ENCODE peak calls at places on chromosomes 16 and 17, in nine cellular contexts. K, R, U, E, X, W, Y, P and H are unnamed samples.
A peak's percentile ranks its signal among the peaks of the same experiment; 100 is the strongest.

GRCh38 chr17:74190154-74190553 is 13.3 kb upstream of the RPL38 start:
- DNase-seq in P (no peak), X (no peak), R (no peak), W (peak; percentile 32), Y (peak; percentile 68), U (no peak), E (no peak), K (no peak), H (no peak)

GRCh38 chr17:78366109-78366848 is 6.4 kb upstream of the SOCS3 start:
- DNase-seq in Y (no peak), E (no peak), R (no peak), W (no peak), U (no peak), P (no peak), X (no peak), K (no peak), H (no peak)

GRCh38 chr17:17109896-17110295 is 67.6 kb downstream of the MPRIP start:
- DNase-seq in P (peak; percentile 39), W (no peak), K (no peak), U (no peak), R (peak; percentile 39), Y (no peak), E (peak; percentile 65), X (no peak), H (no peak)

GRCh38 chr17:60244656-60245055 is 94.9 kb downstream of the CA4 start:
- DNase-seq in R (no peak), U (no peak), K (no peak), Y (no peak), W (no peak), X (no peak), E (no peak), P (no peak), H (no peak)

GRCh38 chr17:77387891-77388290 is 247.1 kb downstream of the SEC14L1 start:
- DNase-seq in E (no peak), W (no peak), Y (no peak), P (no peak), U (no peak), X (no peak), K (no peak), R (no peak), H (no peak)

GRCh38 chr16:22007159-22007508 is 777 bp upstream of the MOSMO start:
- DNase-seq in R (no peak), U (no peak), W (no peak), P (no peak), K (no peak), X (no peak), E (no peak), Y (no peak), H (no peak)

GRCh38 chr17:704111-704864 is 10.4 kb downstream of the VPS53 start:
- DNase-seq in P (no peak), E (no peak), Y (no peak), U (no peak), R (no peak), K (no peak), X (peak; percentile 81), W (no peak), H (no peak)

GRCh38 chr17:50627782-50628601 is 6.7 kb upstream of the ABCC3 start:
- DNase-seq in X (peak; percentile 44), R (no peak), Y (no peak), K (no peak), U (no peak), P (no peak), E (peak; percentile 42), W (no peak), H (no peak)

GRCh38 chr17:199806-200603 is 18.6 kb upstream of the DOC2B start:
- DNase-seq in P (no peak), X (no peak), U (no peak), Y (no peak), W (no peak), E (no peak), K (no peak), R (no peak), H (no peak)

GRCh38 chr17:79619636-79620206 is 8.9 kb upstream of the RBFOX3 start:
- DNase-seq in X (no peak), W (no peak), K (no peak), P (no peak), E (no peak), R (no peak), U (no peak), Y (no peak), H (no peak)

GRCh38 chr17:9647014-9647413 is 1.7 kb downstream of the USP43 start:
- DNase-seq in K (no peak), E (no peak), X (no peak), Y (no peak), W (no peak), U (no peak), R (no peak), P (no peak), H (no peak)

GRCh38 chr16:85436636-85437160 is 176.4 kb upstream of the GSE1 start:
- DNase-seq in X (no peak), U (no peak), K (no peak), P (no peak), E (peak; percentile 57), Y (peak; percentile 44), R (no peak), W (peak; percentile 60), H (no peak)

DNA sequence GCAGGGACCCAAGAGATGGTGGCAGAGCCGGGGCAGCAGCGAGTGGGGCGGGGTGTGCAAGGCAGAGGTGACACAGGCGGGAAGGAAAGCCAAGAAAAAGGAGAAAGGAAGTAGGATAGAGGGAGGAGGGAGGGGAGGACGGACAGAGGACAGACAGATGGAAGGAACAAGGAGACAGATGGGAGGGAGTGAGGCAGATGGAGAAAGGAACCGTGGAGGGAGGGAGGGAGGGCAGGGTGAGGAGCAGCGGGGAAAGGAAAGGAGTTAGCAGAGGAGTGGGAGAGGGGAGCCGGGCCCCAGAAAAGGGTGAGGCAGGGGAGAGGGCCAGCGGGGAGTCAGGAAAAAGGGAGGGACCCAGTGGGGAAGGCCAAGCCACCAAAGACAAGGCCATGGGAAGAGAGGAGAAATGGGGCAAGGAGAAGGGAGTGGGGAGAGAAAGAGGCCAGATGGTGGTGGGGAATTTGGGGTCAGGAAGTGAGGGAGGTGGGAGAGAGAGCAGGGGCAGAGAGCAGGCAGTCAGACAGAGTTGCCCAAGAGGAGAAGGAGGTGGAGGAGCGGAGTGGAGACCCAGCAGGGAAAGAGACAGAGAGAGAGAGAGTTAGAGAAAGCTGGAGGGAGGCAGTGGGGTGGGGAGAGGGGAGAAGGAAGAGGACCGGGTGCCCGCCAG is 13.2 kb upstream of the ASGR1 start:
- DNase-seq in P (no peak), R (no peak), E (no peak), X (no peak), Y (no peak), K (no peak), W (no peak), U (no peak), H (no peak)
- H3K9me3 ChIP-seq in P (no peaks in the 10 kb centered on the region), R (no peaks in the 10 kb centered on the region), E (no peaks in the 10 kb centered on the region), X (no peaks in the 10 kb centered on the region), Y (no peaks in the 10 kb centered on the region), K (no peaks in the 10 kb centered on the region), W (no peaks in the 10 kb centered on the region), U (no peaks in the 10 kb centered on the region), H (no peaks in the 10 kb centered on the region)

GRCh38 chr16:9661336-9661735 is 520.9 kb downstream of the GRIN2A start:
- DNase-seq in R (no peak), E (no peak), Y (no peak), K (no peak), U (no peak), X (no peak), P (no peak), W (no peak), H (no peak)

GRCh38 chr16:9658157-9658556 is 524.1 kb downstream of the GRIN2A start:
- DNase-seq in E (no peak), P (no peak), U (no peak), X (no peak), Y (no peak), K (no peak), W (no peak), R (no peak), H (no peak)

GRCh38 chr16:9658586-9658985 is 523.6 kb downstream of the GRIN2A start:
- DNase-seq in R (no peak), U (no peak), E (no peak), X (no peak), W (no peak), K (no peak), Y (no peak), P (no peak), H (no peak)

DNA sequence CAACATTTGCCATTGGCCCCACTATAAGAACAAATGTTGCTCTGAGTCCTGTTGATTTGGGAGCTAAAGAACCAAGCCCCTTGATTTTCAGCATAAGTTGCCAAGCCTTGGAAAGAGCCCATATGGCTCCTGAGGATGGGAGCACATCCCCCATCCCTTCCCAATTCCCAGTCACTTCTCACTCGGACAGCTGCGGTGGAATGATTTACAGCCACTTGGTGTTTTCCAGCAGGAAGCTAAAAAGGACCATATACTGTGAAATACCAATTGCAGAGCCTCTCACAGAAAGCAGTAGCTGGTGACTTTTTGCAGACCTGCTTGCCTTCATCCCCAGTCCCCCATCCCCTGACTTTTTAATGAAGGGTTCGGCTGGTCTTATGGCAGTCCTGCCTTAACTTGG is 524.6 kb downstream of the GRIN2A start:
- DNase-seq in R (no peak), W (no peak), E (no peak), U (no peak), P (no peak), Y (no peak), X (no peak), K (no peak), H (no peak)
- H3K9me3 ChIP-seq in R (no peaks in the 10 kb centered on the region), W (no peaks in the 10 kb centered on the region), E (no peaks in the 10 kb centered on the region), U (no peaks in the 10 kb centered on the region), P (no peaks in the 10 kb centered on the region), Y (no peaks in the 10 kb centered on the region), X (no peaks in the 10 kb centered on the region), K (no peaks in the 10 kb centered on the region), H (no peaks in the 10 kb centered on the region)

GRCh38 chr16:72458035-72458434 is 286.1 kb upstream of the PMFBP1 start:
- DNase-seq in K (no peak), W (no peak), Y (no peak), U (no peak), R (no peak), X (no peak), E (no peak), P (no peak), H (no peak)

GRCh38 chr16:72455743-72456659 is 284.0 kb upstream of the PMFBP1 start:
- DNase-seq in K (no peak), X (no peak), Y (no peak), E (peak; percentile 28), R (no peak), P (no peak), U (no peak), W (no peak), H (no peak)

GRCh38 chr16:72457243-72457925 is 285.4 kb upstream of the PMFBP1 start:
- DNase-seq in R (no peak), E (no peak), U (no peak), W (no peak), P (no peak), X (no peak), Y (no peak), K (no peak), H (no peak)
- H3K9me3 ChIP-seq in R (no peaks in the 10 kb centered on the region), E (no peaks in the 10 kb centered on the region), U (no peaks in the 10 kb centered on the region), W (no peaks in the 10 kb centered on the region), P (no peaks in the 10 kb centered on the region), X (no peaks in the 10 kb centered on the region), Y (no peaks in the 10 kb centered on the region), K (peaks cover 46% of the 10 kb centered on the region), H (no peaks in the 10 kb centered on the region)

GRCh38 chr17:5236871-5237540 is 2.3 kb upstream of the SCIMP start:
- DNase-seq in E (no peak), R (no peak), Y (no peak), K (no peak), P (no peak), W (no peak), U (no peak), X (no peak), H (no peak)
- H3K9me3 ChIP-seq in E (no peaks in the 10 kb centered on the region), R (no peaks in the 10 kb centered on the region), Y (no peaks in the 10 kb centered on the region), K (no peaks in the 10 kb centered on the region), P (no peaks in the 10 kb centered on the region), W (no peaks in the 10 kb centered on the region), U (no peaks in the 10 kb centered on the region), X (no peaks in the 10 kb centered on the region), H (no peaks in the 10 kb centered on the region)